ENCODE peak calls at places on chromosome 3, in seven cellular contexts. B is glutamatergic neuron; T is choroid plexus epithelial cell; H is CD8-positive, alpha-beta T cell; Y is CD4-positive, alpha-beta T cell; O is neural progenitor cell; D is endothelial cell. U is an unnamed sample.
A peak's percentile ranks its signal among the peaks of the same experiment; 100 is the strongest.

GRCh38 chr3:194640829-194641228 is 7.6 kb upstream of the TMEM44 start:
- DNase-seq in B (peak; percentile 67), T (peak; percentile 64), H (peak; percentile 38), Y (peak; percentile 48), O (peak; percentile 33), D (peak; percentile 55), U (peak; percentile 31)

GRCh38 chr3:73786346-73786807 is 161.6 kb upstream of the PDZRN3 start:
- DNase-seq in B (no peak), T (peak; percentile 86), H (no peak), Y (no peak), O (no peak), D (no peak), U (no peak)

GRCh38 chr3:123370819-123371218 is 78.1 kb downstream of the ADCY5 start:
- DNase-seq in B (no peak), T (no peak), H (no peak), Y (no peak), O (no peak), D (no peak), U (no peak)

GRCh38 chr3:52210550-52211046 is 12.6 kb downstream of the ALAS1 start:
- DNase-seq in B (no peak), T (peak; percentile 76), H (no peak), Y (no peak), O (no peak), D (no peak), U (no peak)

GRCh38 chr3:43893721-43894120 is 203.0 kb downstream of the ABHD5 start:
- DNase-seq in B (no peak), T (no peak), H (no peak), Y (no peak), O (no peak), D (no peak), U (no peak)

GRCh38 chr3:4322635-4323034 is 19.5 kb downstream of the SETMAR start:
- DNase-seq in B (no peak), T (peak; percentile 98), H (no peak), Y (no peak), O (no peak), D (no peak), U (no peak)

GRCh38 chr3:130878464-130878863 is 15.4 kb upstream of the ATP2C1 start:
- DNase-seq in B (no peak), T (no peak), H (no peak), Y (no peak), O (no peak), D (no peak), U (no peak)

GRCh38 chr3:18061737-18062136 is 319.3 kb upstream of the TBC1D5 start:
- DNase-seq in B (no peak), T (no peak), H (no peak), Y (no peak), O (no peak), D (no peak), U (no peak)

GRCh38 chr3:20060924-20061323 is 20.7 kb downstream of the KAT2B start:
- DNase-seq in B (no peak), T (peak; percentile 72), H (no peak), Y (no peak), O (no peak), D (no peak), U (no peak)

GRCh38 chr3:56915969-56916586 is 114.3 kb upstream of the ARHGEF3 start:
- DNase-seq in B (no peak), T (no peak), H (peak; percentile 75), Y (peak; percentile 64), O (peak; percentile 41), D (no peak), U (no peak)

GRCh38 chr3:123750659-123751420 is 133.3 kb downstream of the MYLK start:
- DNase-seq in B (no peak), T (peak; percentile 76), H (no peak), Y (no peak), O (no peak), D (no peak), U (no peak)

GRCh38 chr3:125054436-125055164 is 1.2 kb downstream of the HEG1 start:
- DNase-seq in B (no peak), T (peak; percentile 71), H (peak; percentile 18), Y (no peak), O (peak; percentile 53), D (no peak), U (no peak)

GRCh38 chr3:45105855-45106655 is 40.1 kb downstream of the CDCP1 start:
- DNase-seq in B (no peak), T (peak; percentile 91), H (peak; percentile 68), Y (peak; percentile 58), O (no peak), D (no peak), U (no peak)

GRCh38 chr3:45537960-45538640 is 56.5 kb upstream of the LIMD1 start:
- DNase-seq in B (no peak), T (no peak), H (no peak), Y (no peak), O (no peak), D (no peak), U (no peak)

GRCh38 chr3:149089395-149089794 is 3.1 kb upstream of the HLTF start:
- DNase-seq in B (no peak), T (no peak), H (no peak), Y (no peak), O (no peak), D (no peak), U (no peak)

GRCh38 chr3:10308678-10309077 is 12.2 kb downstream of the SEC13 start:
- DNase-seq in B (no peak), T (no peak), H (no peak), Y (no peak), O (no peak), D (no peak), U (no peak)

GRCh38 chr3:8456118-8456811 is 45.4 kb upstream of the LMCD1 start:
- DNase-seq in B (no peak), T (no peak), H (no peak), Y (no peak), O (peak; percentile 27), D (no peak), U (no peak)

GRCh38 chr3:36911990-36912804 is 32.7 kb downstream of the TRANK1 start:
- DNase-seq in B (no peak), T (peak; percentile 92), H (peak; percentile 34), Y (no peak), O (no peak), D (no peak), U (no peak)
- TF ChIP-seq CTCF in B (no peak), T (no peak), H (no peak), Y (no peak), O (no peak), D (no peak), U (no peak)

GRCh38 chr3:11820540-11821041 is 26.1 kb downstream of the TAMM41 start:
- DNase-seq in B (no peak), T (peak; percentile 73), H (no peak), Y (no peak), O (no peak), D (no peak), U (no peak)
- TF ChIP-seq CTCF in B (no peak), T (peak; percentile 47), H (no peak), Y (no peak), O (no peak), D (no peak), U (no peak)

GRCh38 chr3:75001330-75001729 is 386.9 kb upstream of the CNTN3 start:
- DNase-seq in B (no peak), T (peak; percentile 33), H (no peak), Y (no peak), O (no peak), D (no peak), U (no peak)
- TF ChIP-seq CTCF in B (no peak), T (peak; percentile 51), H (no peak), Y (no peak), O (peak; percentile 60), D (peak; percentile 27), U (peak; percentile 66)

DNA sequence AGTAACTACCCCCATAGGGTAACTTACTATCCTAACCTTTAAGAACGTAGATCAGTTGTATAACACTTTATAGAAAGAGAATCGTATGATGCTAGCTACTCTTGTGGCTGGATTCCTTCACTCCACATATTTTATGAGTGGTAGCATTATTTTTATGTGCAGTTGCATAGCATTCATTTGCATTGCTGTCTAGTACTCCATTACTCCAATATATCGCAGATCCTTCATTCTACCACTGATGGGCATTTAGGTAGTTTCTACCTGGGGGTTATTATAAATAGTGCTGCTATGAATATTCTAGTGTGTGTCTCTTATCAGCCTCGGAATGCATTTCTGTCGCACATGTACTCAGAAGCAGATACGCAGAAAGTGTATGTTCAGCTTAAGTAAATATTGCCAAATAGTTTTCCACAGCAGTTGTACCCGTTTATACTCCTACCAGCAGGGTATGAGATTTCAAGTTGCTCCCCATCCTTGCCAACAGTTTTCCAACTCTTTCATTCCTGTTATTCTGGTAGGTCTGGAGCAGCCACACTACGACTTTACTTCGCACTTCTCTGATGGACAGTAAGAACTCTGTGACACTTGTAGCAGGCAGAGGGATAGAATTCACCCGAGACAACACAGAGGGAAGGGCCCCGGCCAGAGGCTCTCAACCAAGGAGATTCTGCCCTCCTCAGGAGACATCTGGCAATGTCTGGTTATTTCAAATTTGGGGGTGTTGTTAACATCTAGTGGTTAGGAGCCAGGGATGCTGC is 9.8 kb upstream of the VGLL4 start:
- DNase-seq in B (no peak), T (no peak), H (no peak), Y (no peak), O (peak; percentile 40), D (no peak), U (no peak)
- TF ChIP-seq CTCF in B (no peak), T (peak; percentile 21), H (no peak), Y (no peak), O (peak; percentile 35), D (peak; percentile 22), U (peak; percentile 12)

GRCh38 chr3:151426337-151426648 is 34.6 kb downstream of the IGSF10 start:
- DNase-seq in B (no peak), T (no peak), H (no peak), Y (no peak), O (no peak), D (no peak), U (no peak)

GRCh38 chr3:151428386-151428785 is 32.5 kb downstream of the IGSF10 start:
- DNase-seq in B (no peak), T (no peak), H (no peak), Y (no peak), O (no peak), D (no peak), U (no peak)

GRCh38 chr3:151421956-151422355 is 37.4 kb upstream of the P2RY12 start:
- DNase-seq in B (no peak), T (no peak), H (no peak), Y (no peak), O (no peak), D (no peak), U (no peak)

GRCh38 chr3:151423091-151423490 is 37.8 kb downstream of the IGSF10 start:
- DNase-seq in B (no peak), T (no peak), H (no peak), Y (no peak), O (no peak), D (no peak), U (no peak)

DNA sequence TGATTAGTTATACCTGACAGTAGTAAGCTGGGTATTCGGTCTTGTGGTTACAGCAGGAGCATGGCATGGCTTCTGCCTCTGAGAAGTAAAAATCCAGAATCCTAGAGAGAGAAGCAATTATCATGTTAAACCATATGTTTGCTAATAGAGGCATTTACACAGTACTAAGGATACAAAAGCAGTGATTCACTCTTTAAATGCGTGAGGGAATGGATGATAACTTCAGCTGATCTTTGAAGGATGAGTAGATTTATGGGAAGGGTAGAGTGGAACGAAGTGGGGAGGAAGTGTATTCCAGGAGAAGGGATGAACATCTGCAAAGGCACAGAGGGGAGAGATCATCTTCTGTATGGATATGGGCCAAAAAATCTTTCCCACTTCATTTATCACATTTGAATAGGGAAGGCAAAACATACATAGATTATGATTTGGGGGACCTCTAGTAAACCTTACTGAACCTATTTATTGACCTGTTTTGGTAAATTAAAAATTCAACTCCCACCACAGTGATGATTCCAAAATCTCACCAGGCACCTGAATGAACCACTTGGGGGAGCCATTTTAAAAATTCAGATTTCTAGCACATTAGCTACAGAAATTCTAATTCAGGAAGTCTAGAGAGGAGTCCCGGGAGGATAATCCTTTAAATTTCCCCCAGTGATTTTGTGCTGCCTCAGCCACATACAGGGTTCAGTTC is 35.1 kb downstream of the IGSF10 start:
- DNase-seq in B (no peak), T (peak; percentile 24), H (no peak), Y (no peak), O (no peak), D (no peak), U (no peak)
- TF ChIP-seq CTCF in B (peak; percentile 47), T (peak; percentile 57), H (no peak), Y (no peak), O (peak; percentile 53), D (no peak), U (peak; percentile 50)

U was measured in neural crest cell.